ENCODE peak calls at places on chromosome 18, in four cellular contexts. One of them, this sample, is unnamed.
A peak's percentile ranks its signal among the peaks of the same experiment; 100 is the strongest.

GRCh38 chr18:50231621-50232020 is 34.7 kb downstream of the CFAP53 start:
- ATAC-seq in foreskin keratinocyte: peak; percentile 96
- ATAC-seq in DND-41: no peak
- ATAC-seq in heart left ventricle: no peak
- ATAC-seq in this sample: peak; percentile 86

GRCh38 chr18:74868461-74868860 is 270.8 kb downstream of the ZNF407 start:
- ATAC-seq in foreskin keratinocyte: no peak
- ATAC-seq in DND-41: no peak
- ATAC-seq in heart left ventricle: peak; percentile 90
- ATAC-seq in this sample: no peak

GRCh38 chr18:56233595-56233994 is 404.8 kb downstream of the TXNL1 start:
- ATAC-seq in foreskin keratinocyte: peak; percentile 87
- ATAC-seq in DND-41: no peak
- ATAC-seq in heart left ventricle: peak; percentile 86
- ATAC-seq in this sample: peak; percentile 61

GRCh38 chr18:12074734-12075133 is 18.9 kb upstream of the ANKRD62 start:
- ATAC-seq in foreskin keratinocyte: no peak
- ATAC-seq in DND-41: no peak
- ATAC-seq in heart left ventricle: peak; percentile 44
- ATAC-seq in this sample: peak; percentile 41

GRCh38 chr18:73636355-73636754 is 511.3 kb downstream of the FBXO15 start:
- ATAC-seq in foreskin keratinocyte: peak; percentile 85
- ATAC-seq in DND-41: no peak
- ATAC-seq in heart left ventricle: no peak
- ATAC-seq in this sample: peak; percentile 53

GRCh38 chr18:3218817-3219216 is 951 bp downstream of the MYOM1 start:
- ATAC-seq in foreskin keratinocyte: no peak
- ATAC-seq in DND-41: no peak
- ATAC-seq in heart left ventricle: no peak
- ATAC-seq in this sample: no peak

GRCh38 chr18:75231053-75231406 is 20.4 kb downstream of the TSHZ1 start:
- ATAC-seq in foreskin keratinocyte: peak; percentile 26
- ATAC-seq in DND-41: peak; percentile 57
- ATAC-seq in heart left ventricle: no peak
- ATAC-seq in this sample: no peak

GRCh38 chr18:79574938-79575525 is 104.6 kb upstream of the CTDP1 start:
- ATAC-seq in foreskin keratinocyte: no peak
- ATAC-seq in DND-41: peak; percentile 85
- ATAC-seq in heart left ventricle: no peak
- ATAC-seq in this sample: no peak

GRCh38 chr18:65124633-65125032 is 626.2 kb upstream of the CDH7 start:
- ATAC-seq in foreskin keratinocyte: no peak
- ATAC-seq in DND-41: peak; percentile 92
- ATAC-seq in heart left ventricle: no peak
- ATAC-seq in this sample: no peak

GRCh38 chr18:30929718-30930117 is 112.8 kb downstream of the DSC3 start:
- ATAC-seq in foreskin keratinocyte: no peak
- ATAC-seq in DND-41: peak; percentile 97
- ATAC-seq in heart left ventricle: no peak
- ATAC-seq in this sample: no peak

GRCh38 chr18:70490008-70490933 is 201.4 kb downstream of the SOCS6 start:
- ATAC-seq in foreskin keratinocyte: peak; percentile 74
- ATAC-seq in DND-41: peak; percentile 70
- ATAC-seq in heart left ventricle: peak; percentile 30
- ATAC-seq in this sample: peak; percentile 44

GRCh38 chr18:79182047-79182713 is 113.0 kb downstream of the ATP9B start:
- ATAC-seq in foreskin keratinocyte: no peak
- ATAC-seq in DND-41: no peak
- ATAC-seq in heart left ventricle: no peak
- ATAC-seq in this sample: no peak

GRCh38 chr18:43772907-43773306 is 495.6 kb upstream of the SYT4 start:
- ATAC-seq in foreskin keratinocyte: no peak
- ATAC-seq in DND-41: no peak
- ATAC-seq in heart left ventricle: peak; percentile 98
- ATAC-seq in this sample: no peak

GRCh38 chr18:44599409-44599808 is 81.3 kb upstream of the SETBP1 start:
- ATAC-seq in foreskin keratinocyte: no peak
- ATAC-seq in DND-41: no peak
- ATAC-seq in heart left ventricle: peak; percentile 64
- ATAC-seq in this sample: peak; percentile 47

GRCh38 chr18:23593720-23594119 is 7.4 kb upstream of the NPC1 start:
- ATAC-seq in foreskin keratinocyte: peak; percentile 93
- ATAC-seq in DND-41: no peak
- ATAC-seq in heart left ventricle: no peak
- ATAC-seq in this sample: peak; percentile 52

GRCh38 chr18:41532344-41533086 is 422.5 kb upstream of the PIK3C3 start:
- ATAC-seq in foreskin keratinocyte: peak; percentile 47
- ATAC-seq in DND-41: no peak
- ATAC-seq in heart left ventricle: no peak
- ATAC-seq in this sample: no peak

GRCh38 chr18:13551305-13551603 is 175.1 kb downstream of the FAM210A start:
- ATAC-seq in foreskin keratinocyte: no peak
- ATAC-seq in DND-41: no peak
- ATAC-seq in heart left ventricle: peak; percentile 66
- ATAC-seq in this sample: no peak

GRCh38 chr18:35573531-35573930 is 8.0 kb upstream of the GALNT1 start:
- ATAC-seq in foreskin keratinocyte: no peak
- ATAC-seq in DND-41: peak; percentile 82
- ATAC-seq in heart left ventricle: no peak
- ATAC-seq in this sample: no peak

GRCh38 chr18:46466236-46467160 is 190.5 kb downstream of the LOXHD1 start:
- ATAC-seq in foreskin keratinocyte: peak; percentile 22
- ATAC-seq in DND-41: no peak
- ATAC-seq in heart left ventricle: peak; percentile 37
- ATAC-seq in this sample: peak; percentile 40

GRCh38 chr18:13291299-13291698 is 72.7 kb downstream of the LDLRAD4 start:
- ATAC-seq in foreskin keratinocyte: no peak
- ATAC-seq in DND-41: no peak
- ATAC-seq in heart left ventricle: no peak
- ATAC-seq in this sample: no peak

GRCh38 chr18:70418551-70419311 is 129.9 kb downstream of the SOCS6 start:
- ATAC-seq in foreskin keratinocyte: no peak
- ATAC-seq in DND-41: no peak
- ATAC-seq in heart left ventricle: no peak
- ATAC-seq in this sample: no peak